ENCODE peak calls at places on chromosomes 12 and 14, in eight cellular contexts. J is tibial nerve, O is HCT116, I is neural progenitor cell, K is astrocyte of the spinal cord, B is fibroblast of lung, C is A549, E is omental fat pad. V is an unnamed sample.

GRCh38 chr14:77409131-77409533 is 14.2 kb downstream of the NOXRED1 start:
- DNase-seq in J (no peak), O (peak; percentile 21), I (peak; percentile 17), K (no peak), B (peak; percentile 4), C (peak; percentile 64), E (no peak), V (no peak)

GRCh38 chr12:3447318-3447717 is 43.7 kb upstream of the PRMT8 start:
- DNase-seq in J (no peak), O (no peak), I (no peak), K (no peak), B (no peak), C (no peak), E (no peak), V (no peak)

GRCh38 chr14:72401632-72402428 is 469.6 kb downstream of the RGS6 start:
- DNase-seq in J (no peak), O (no peak), I (no peak), K (no peak), B (no peak), C (no peak), E (no peak), V (no peak)

GRCh38 chr12:47777741-47778558 is 4.9 kb downstream of the SLC48A1 start:
- DNase-seq in J (no peak), O (no peak), I (no peak), K (no peak), B (no peak), C (no peak), E (no peak), V (no peak)

GRCh38 chr12:89663577-89664357 is 44.9 kb downstream of the ATP2B1 start:
- DNase-seq in J (no peak), O (no peak), I (no peak), K (peak; percentile 23), B (peak; percentile 57), C (no peak), E (no peak), V (peak; percentile 24)

GRCh38 chr12:69570000-69570516 is 15.2 kb upstream of the CCT2 start:
- DNase-seq in J (no peak), O (peak; percentile 54), I (no peak), K (peak; percentile 34), B (no peak), C (peak; percentile 79), E (no peak), V (no peak)

GRCh38 chr12:123523518-123523917 is 10.0 kb downstream of the RILPL1 start:
- DNase-seq in J (no peak), O (no peak), I (no peak), K (no peak), B (no peak), C (no peak), E (no peak), V (no peak)

GRCh38 chr12:65609359-65609771 is 214.9 kb upstream of the HMGA2 start:
- DNase-seq in J (no peak), O (peak; percentile 48), I (no peak), K (peak; percentile 91), B (peak; percentile 83), C (peak; percentile 31), E (no peak), V (no peak)

GRCh38 chr12:100699209-100699608 is 95.4 kb upstream of the ANO4 start:
- DNase-seq in J (no peak), O (no peak), I (no peak), K (no peak), B (no peak), C (no peak), E (no peak), V (no peak)

GRCh38 chr12:34625116-34625515 is 602.8 kb downstream of the ALG10 start:
- DNase-seq in J (no peak), O (peak; percentile 7), I (no peak), K (no peak), B (no peak), C (peak; percentile 42), E (no peak), V (no peak)

GRCh38 chr12:104748790-104749189 is 209.3 kb downstream of the SLC41A2 start:
- DNase-seq in J (no peak), O (no peak), I (no peak), K (peak; percentile 23), B (peak; percentile 58), C (no peak), E (no peak), V (no peak)

GRCh38 chr14:94970937-94971730 is 186.2 kb downstream of the DICER1 start:
- DNase-seq in J (peak; percentile 21), O (no peak), I (no peak), K (no peak), B (no peak), C (no peak), E (no peak), V (no peak)

GRCh38 chr12:124700810-124701594 is 133.6 kb upstream of the NCOR2 start:
- DNase-seq in J (peak; percentile 36), O (no peak), I (peak; percentile 62), K (peak; percentile 60), B (no peak), C (peak; percentile 69), E (no peak), V (no peak)

GRCh38 chr12:23108957-23109356 is 484.0 kb downstream of the ETNK1 start:
- DNase-seq in J (no peak), O (no peak), I (no peak), K (no peak), B (no peak), C (no peak), E (no peak), V (no peak)

GRCh38 chr12:120439646-120440247 is 1.8 kb downstream of the COX6A1 start:
- DNase-seq in J (peak; percentile 40), O (peak; percentile 59), I (peak; percentile 83), K (peak; percentile 54), B (peak; percentile 54), C (peak; percentile 78), E (no peak), V (peak; percentile 80)

GRCh38 chr14:22653012-22653621 is 9.0 kb upstream of the OR6J1 start:
- DNase-seq in J (peak; percentile 76), O (peak; percentile 73), I (peak; percentile 85), K (peak; percentile 69), B (peak; percentile 84), C (peak; percentile 83), E (peak; percentile 35), V (peak; percentile 68)

GRCh38 chr14:35229495-35230089 is 62.6 kb upstream of the PSMA6 start:
- DNase-seq in J (no peak), O (no peak), I (no peak), K (no peak), B (peak; percentile 27), C (no peak), E (no peak), V (peak; percentile 39)

GRCh38 chr12:45216297-45216982 is 545 bp downstream of the ANO6 start:
- DNase-seq in J (peak; percentile 32), O (no peak), I (peak; percentile 81), K (peak; percentile 49), B (peak; percentile 48), C (peak; percentile 59), E (peak; percentile 35), V (peak; percentile 62)

GRCh38 chr12:100919116-100919515 is 124.5 kb downstream of the ANO4 start:
- DNase-seq in J (no peak), O (no peak), I (no peak), K (no peak), B (peak; percentile 49), C (no peak), E (no peak), V (no peak)

GRCh38 chr14:64732066-64732465 is 27.8 kb downstream of the PLEKHG3 start:
- DNase-seq in J (no peak), O (no peak), I (no peak), K (no peak), B (no peak), C (no peak), E (no peak), V (no peak)

GRCh38 chr12:66629138-66629880 is 49.6 kb downstream of the GRIP1 start:
- DNase-seq in J (no peak), O (no peak), I (no peak), K (no peak), B (no peak), C (no peak), E (no peak), V (no peak)

GRCh38 chr12:54404061-54405004 is 14.7 kb downstream of the ITGA5 start:
- DNase-seq in J (peak; percentile 75), O (peak; percentile 31), I (peak; percentile 84), K (peak; percentile 62), B (peak; percentile 71), C (peak; percentile 66), E (peak; percentile 70), V (peak; percentile 69)
- TF ChIP-seq CTCF in J (peak; percentile 79), O (peak; percentile 99), I (peak; percentile 100), K (peak; percentile 98), B (peak; percentile 96), C (peak; percentile 74), E (no peak), V (peak; percentile 91)

DNA sequence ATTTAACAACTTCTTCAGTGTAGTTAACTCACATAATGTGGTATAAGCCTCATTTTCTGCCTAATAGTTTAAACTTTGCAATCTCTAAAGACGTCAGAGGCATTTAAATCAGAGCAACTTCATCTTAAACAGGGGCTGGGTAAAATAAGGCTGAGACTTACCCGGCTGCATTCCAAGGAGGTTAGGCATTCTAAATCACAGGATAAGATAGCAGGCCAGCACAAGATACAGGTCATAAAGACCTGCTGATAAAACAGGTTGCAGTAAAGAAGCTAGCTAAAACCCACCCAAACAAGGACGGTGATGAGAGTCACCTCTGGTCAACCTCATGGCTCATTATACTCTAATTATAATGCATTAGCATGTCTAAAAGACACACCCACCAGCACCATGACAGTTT is 115.6 kb upstream of the PKP2 start:
- DNase-seq in J (no peak), O (no peak), I (no peak), K (no peak), B (no peak), C (no peak), E (no peak), V (no peak)
- TF ChIP-seq CTCF in J (no peak), O (no peak), I (no peak), K (no peak), B (no peak), C (no peak), E (no peak), V (no peak)

GRCh38 chr12:80721326-80721725 is 4.6 kb downstream of the MYF5 start:
- DNase-seq in J (no peak), O (no peak), I (no peak), K (no peak), B (no peak), C (no peak), E (no peak), V (no peak)
- TF ChIP-seq CTCF in J (no peak), O (no peak), I (no peak), K (no peak), B (no peak), C (no peak), E (no peak), V (no peak)

GRCh38 chr14:36454599-36455240 is 65.3 kb downstream of the NKX2-1 start:
- DNase-seq in J (no peak), O (no peak), I (peak; percentile 51), K (no peak), B (no peak), C (peak; percentile 26), E (no peak), V (no peak)

GRCh38 chr14:36452850-36453249 is 67.2 kb downstream of the NKX2-1 start:
- DNase-seq in J (no peak), O (no peak), I (peak; percentile 46), K (no peak), B (no peak), C (no peak), E (no peak), V (no peak)

GRCh38 chr14:36451346-36452065 is 68.5 kb downstream of the NKX2-1 start:
- DNase-seq in J (no peak), O (no peak), I (no peak), K (no peak), B (no peak), C (no peak), E (no peak), V (no peak)

GRCh38 chr14:36450550-36450949 is 69.5 kb downstream of the NKX2-1 start:
- DNase-seq in J (no peak), O (no peak), I (peak; percentile 23), K (no peak), B (no peak), C (peak; percentile 25), E (no peak), V (no peak)

GRCh38 chr14:36449903-36450302 is 70.1 kb downstream of the NKX2-1 start:
- DNase-seq in J (no peak), O (no peak), I (no peak), K (no peak), B (no peak), C (peak; percentile 38), E (no peak), V (no peak)
- TF ChIP-seq CTCF in J (no peak), O (no peak), I (no peak), K (no peak), B (no peak), C (no peak), E (no peak), V (no peak)